ENCODE peak calls at places on chromosomes 1 and 21, in ten cellular contexts. D, S, G, T, E, Y, H, Q, W and O are unnamed samples.

GRCh38 chr1:4306559-4307467 is 347.6 kb upstream of the AJAP1 start:
- DNase-seq in T (no peak), G (no peak), H (no peak), D (no peak), Q (no peak), W (no peak), E (no peak), S (no peak), Y (no peak), O (no peak)

GRCh38 chr1:60130703-60131102 is 57.1 kb upstream of the C1orf87 start:
- DNase-seq in Q (no peak), S (no peak), D (no peak), E (no peak), T (no peak), W (no peak), G (no peak), Y (no peak), H (no peak), O (no peak)

GRCh38 chr1:236063919-236064673 is 794 bp downstream of the NID1 start:
- DNase-seq in W (peak), G (peak), Q (no peak), Y (peak), T (peak), S (no peak), H (no peak), D (peak), E (peak), O (no peak)

GRCh38 chr1:187245201-187245600 is 416.5 kb downstream of the PLA2G4A start:
- DNase-seq in Q (no peak), D (no peak), T (no peak), S (no peak), E (no peak), G (no peak), H (no peak), W (no peak), Y (no peak), O (no peak)

GRCh38 chr21:43734131-43734634 is 15.3 kb downstream of the PDXK start:
- DNase-seq in Y (no peak), T (no peak), W (no peak), G (no peak), D (peak), Q (no peak), E (no peak), H (no peak), S (no peak), O (peak)

GRCh38 chr21:45496968-45497845 is 45.0 kb downstream of the SLC19A1 start:
- DNase-seq in D (peak), G (peak), Y (peak), T (peak), H (no peak), W (no peak), S (no peak), Q (no peak), E (no peak), O (peak)

GRCh38 chr1:8862528-8862927 is 16.0 kb downstream of the ENO1 start:
- DNase-seq in Y (no peak), E (peak), D (no peak), S (no peak), H (no peak), G (no peak), T (peak), W (peak), Q (no peak), O (no peak)

GRCh38 chr1:40633563-40634376 is 31.7 kb downstream of the RIMS3 start:
- DNase-seq in T (no peak), E (no peak), G (peak), W (peak), D (peak), S (no peak), Q (no peak), Y (peak), H (no peak), O (peak)

GRCh38 chr1:14769486-14770274 is 171.2 kb downstream of the KAZN start:
- DNase-seq in Q (no peak), T (no peak), H (no peak), W (no peak), S (no peak), E (no peak), G (no peak), D (no peak), Y (no peak), O (no peak)

GRCh38 chr1:26538480-26539412 is 9.2 kb downstream of the RPS6KA1 start:
- DNase-seq in Q (no peak), T (peak), W (peak), S (no peak), H (no peak), Y (no peak), E (peak), G (no peak), D (no peak), O (no peak)

GRCh38 chr1:7533006-7533405 is 238.1 kb upstream of the VAMP3 start:
- DNase-seq in D (no peak), G (no peak), S (no peak), Q (no peak), T (no peak), W (no peak), E (no peak), Y (no peak), H (no peak), O (no peak)

GRCh38 chr1:197776348-197777082 is 1.2 kb upstream of the DENND1B start:
- DNase-seq in W (peak), G (no peak), H (no peak), D (no peak), E (no peak), S (no peak), T (no peak), Q (no peak), Y (no peak), O (no peak)

GRCh38 chr1:55284856-55285255 is 69.7 kb upstream of the USP24 start:
- DNase-seq in S (peak), E (peak), D (peak), Y (no peak), T (no peak), W (peak), G (no peak), H (no peak), Q (no peak), O (no peak)

GRCh38 chr1:17520041-17520440 is 19.5 kb upstream of the ARHGEF10L start:
- DNase-seq in T (no peak), H (peak), S (no peak), Y (no peak), G (no peak), W (no peak), E (no peak), D (no peak), Q (no peak), O (no peak)

GRCh38 chr1:192445849-192446489 is 129.2 kb downstream of the RGS21 start:
- DNase-seq in H (no peak), W (peak), S (peak), T (peak), E (peak), G (no peak), Q (no peak), D (peak), Y (peak), O (no peak)

GRCh38 chr1:204065174-204065985 is 7.5 kb upstream of the SOX13 start:
- DNase-seq in G (peak), Q (no peak), S (peak), Y (peak), E (peak), D (peak), T (no peak), H (no peak), W (no peak), O (no peak)

GRCh38 chr1:18743233-18743632 is 112.6 kb downstream of the PAX7 start:
- DNase-seq in H (no peak), T (no peak), S (no peak), E (peak), G (no peak), Y (no peak), Q (no peak), W (no peak), D (no peak), O (no peak)